ENCODE peak calls at places on chromosomes 5 and 9, in six cellular contexts. C, V, J, H, A and O are unnamed samples.

GRCh38 chr9:79776581-79776980 is 204.8 kb downstream of the TLE4 start:
- DNase-seq in J (no peak), C (no peak), H (no peak), V (no peak), A (no peak), O (no peak)

GRCh38 chr9:98750396-98751060 is 41.8 kb upstream of the GABBR2 start:
- DNase-seq in J (peak), V (no peak), C (no peak), A (no peak), H (no peak), O (no peak)

GRCh38 chr9:131274674-131275331 is 1.5 kb downstream of the FAM78A start:
- DNase-seq in A (no peak), J (no peak), C (no peak), V (no peak), H (no peak), O (peak)

GRCh38 chr9:77005216-77005615 is 14.2 kb upstream of the FOXB2 start:
- DNase-seq in J (no peak), A (no peak), H (no peak), C (no peak), V (no peak), O (no peak)

GRCh38 chr5:14569948-14570691 is 11.5 kb upstream of the OTULINL start:
- DNase-seq in A (no peak), J (no peak), H (no peak), C (no peak), V (no peak), O (no peak)

GRCh38 chr9:6584881-6585597 is 60.5 kb downstream of the GLDC start:
- DNase-seq in A (no peak), H (peak), C (no peak), V (no peak), J (peak), O (no peak)

GRCh38 chr5:138950411-138951011 is 75.4 kb upstream of the LRRTM2 start:
- DNase-seq in A (no peak), C (no peak), H (no peak), J (no peak), V (no peak), O (no peak)

GRCh38 chr5:16690243-16690839 is 73.5 kb upstream of the RETREG1 start:
- DNase-seq in V (no peak), J (peak), H (no peak), C (no peak), A (peak), O (no peak)

GRCh38 chr5:97098864-97099454 is 43.5 kb downstream of the LIX1 start:
- DNase-seq in A (no peak), J (no peak), V (no peak), H (no peak), C (no peak), O (no peak)

GRCh38 chr5:6722015-6722414 is 8.8 kb downstream of the TENT4A start:
- DNase-seq in A (no peak), C (no peak), V (no peak), J (no peak), H (no peak), O (no peak)

GRCh38 chr9:75226403-75227139 is 138.3 kb downstream of the OSTF1 start:
- DNase-seq in V (no peak), A (no peak), C (no peak), H (no peak), J (no peak), O (no peak)

GRCh38 chr5:132459983-132460834 is 30.4 kb downstream of the IRF1 start:
- DNase-seq in C (no peak), V (no peak), J (peak), A (no peak), H (no peak), O (no peak)